ENCODE peak calls at places on chromosomes 7 and 10, in four cellular contexts. S is stimulated activated CD4-positive, alpha-beta T cell treated with anti-CD3 and anti-CD28 coated beads, Interleukin-2, amount 100 ng/mL, for 48 hours; H is GM23248; B is skeletal muscle cell. D is an unnamed sample.
A peak's percentile ranks its signal among the peaks of the same experiment; 100 is the strongest.

GRCh38 chr7:123367508-123368122 is 166.8 kb downstream of the IQUB start:
- DNase-seq in S (no peak), H (peak; percentile 54), B (peak; percentile 5), D (no peak)

GRCh38 chr7:104552102-104552501 is 223.7 kb downstream of the LHFPL3 start:
- DNase-seq in S (peak; percentile 10), H (peak; percentile 37), B (peak; percentile 3), D (no peak)

GRCh38 chr7:27106906-27107250 is 4.4 kb upstream of the HOXA2 start:
- DNase-seq in S (no peak), H (no peak), B (no peak), D (no peak)

GRCh38 chr7:79909124-79909641 is 225.4 kb upstream of the GNAI1 start:
- DNase-seq in S (no peak), H (no peak), B (no peak), D (no peak)

GRCh38 chr10:191703-192518 is 56.7 kb downstream of the ZMYND11 start:
- DNase-seq in S (no peak), H (peak; percentile 84), B (no peak), D (no peak)

GRCh38 chr10:47401874-47402645 is 18.0 kb upstream of the ZNF488 start:
- DNase-seq in S (no peak), H (no peak), B (no peak), D (peak; percentile 75)

GRCh38 chr10:121154846-121155245 is 303.7 kb downstream of the WDR11 start:
- DNase-seq in S (no peak), H (no peak), B (no peak), D (no peak)

GRCh38 chr10:32988604-32989003 is 30.6 kb upstream of the ITGB1 start:
- DNase-seq in S (no peak), H (no peak), B (no peak), D (no peak)

GRCh38 chr7:94654764-94655561 is 970 bp downstream of the SGCE start:
- DNase-seq in S (no peak), H (peak; percentile 75), B (no peak), D (no peak)

GRCh38 chr7:19442016-19442785 is 266.6 kb downstream of the POLR1F start:
- DNase-seq in S (no peak), H (peak; percentile 76), B (peak; percentile 19), D (no peak)

GRCh38 chr7:18685961-18686360 is 190.4 kb downstream of the HDAC9 start:
- DNase-seq in S (no peak), H (peak; percentile 62), B (no peak), D (no peak)

GRCh38 chr10:126459878-126460481 is 71.7 kb upstream of the ADAM12 start:
- DNase-seq in S (no peak), H (peak; percentile 96), B (peak; percentile 96), D (peak; percentile 81)

GRCh38 chr7:79702116-79702515 is 248.6 kb upstream of the MAGI2 start:
- DNase-seq in S (no peak), H (peak; percentile 4), B (no peak), D (no peak)

GRCh38 chr7:92451645-92452044 is 4.4 kb downstream of the GATAD1 start:
- DNase-seq in S (no peak), H (no peak), B (no peak), D (no peak)

GRCh38 chr7:149214020-149214720 is 18.8 kb downstream of the ZNF282 start:
- DNase-seq in S (no peak), H (no peak), B (no peak), D (no peak)

GRCh38 chr7:125567686-125568085 is 638.1 kb upstream of the POT1 start:
- DNase-seq in S (no peak), H (no peak), B (no peak), D (no peak)

GRCh38 chr10:76717141-76717540 is 920.5 kb downstream of the KCNMA1 start:
- DNase-seq in S (no peak), H (peak; percentile 88), B (peak; percentile 38), D (no peak)

GRCh38 chr7:64046041-64046389 is 781 bp downstream of the ZNF727 start:
- DNase-seq in S (no peak), H (no peak), B (no peak), D (no peak)

GRCh38 chr7:129188892-129189660 is 643 bp downstream of the SMO start:
- DNase-seq in S (no peak), H (peak; percentile 68), B (no peak), D (no peak)

GRCh38 chr7:75658369-75658768 is 80.4 kb downstream of the HIP1 start:
- DNase-seq in S (no peak), H (no peak), B (no peak), D (peak; percentile 87)

GRCh38 chr7:129775695-129776396 is 164.3 kb downstream of the NRF1 start:
- DNase-seq in S (no peak), H (no peak), B (no peak), D (no peak)

GRCh38 chr10:11756766-11757315 is 14.7 kb downstream of the ECHDC3 start:
- DNase-seq in S (no peak), H (no peak), B (no peak), D (no peak)

GRCh38 chr7:26850193-26850651 is 14.2 kb downstream of the SKAP2 start:
- DNase-seq in S (no peak), H (peak; percentile 48), B (no peak), D (no peak)

GRCh38 chr7:30921951-30922401 is 10.3 kb downstream of the AQP1 start:
- DNase-seq in S (no peak), H (no peak), B (no peak), D (no peak)

GRCh38 chr10:126905776-126906703 is 812 bp downstream of the DOCK1 start:
- DNase-seq in S (no peak), H (peak; percentile 75), B (no peak), D (no peak)

GRCh38 chr7:113321201-113321600 is 202.8 kb upstream of the SMIM30 start:
- DNase-seq in S (no peak), H (peak; percentile 2), B (no peak), D (no peak)

GRCh38 chr10:102710604-102711003 is 3.6 kb downstream of the ARL3 start:
- DNase-seq in S (no peak), H (peak; percentile 79), B (no peak), D (peak; percentile 17)

GRCh38 chr10:16923309-16923708 is 106.1 kb upstream of the RSU1 start:
- DNase-seq in S (no peak), H (no peak), B (no peak), D (no peak)

GRCh38 chr7:86295526-86295925 is 348.2 kb upstream of the GRM3 start:
- DNase-seq in S (no peak), H (no peak), B (no peak), D (no peak)

GRCh38 chr7:48664241-48664640 is 260.1 kb upstream of the CDC14C start:
- DNase-seq in S (no peak), H (no peak), B (no peak), D (no peak)

GRCh38 chr7:77760809-77761453 is 37.3 kb downstream of the TMEM60 start:
- DNase-seq in S (no peak), H (no peak), B (no peak), D (no peak)

GRCh38 chr7:521221-522070 is 1.8 kb upstream of the PDGFA start:
- DNase-seq in S (no peak), H (peak; percentile 67), B (no peak), D (no peak)